ENCODE peak calls at places on chromosomes 11 and 22, in four cellular contexts. P is esophagus squamous epithelium, F is Calu3, S is HEK293T. U is an unnamed sample.

GRCh38 chr11:65912840-65913239 is 6.0 kb downstream of the C11orf68 start:
- DNase-seq in F (no peak), S (no peak), P (no peak), U (no peak)

GRCh38 chr11:73236879-73237278 is 18.8 kb downstream of the P2RY2 start:
- DNase-seq in P (no peak), F (peak), S (peak), U (peak)

GRCh38 chr22:32355760-32356159 is 1.9 kb upstream of the RFPL3 start:
- DNase-seq in P (no peak), F (peak), S (no peak), U (no peak)

GRCh38 chr11:105164226-105164625 is 24.7 kb upstream of the CARD18 start:
- DNase-seq in S (no peak), P (no peak), F (no peak), U (no peak)

GRCh38 chr11:35274909-35275807 is 136.2 kb downstream of the CD44 start:
- DNase-seq in F (peak), P (no peak), S (no peak), U (peak)

GRCh38 chr11:89235121-89235520 is 57.4 kb downstream of the TYR start:
- DNase-seq in S (no peak), F (no peak), P (no peak), U (no peak)

GRCh38 chr11:127106142-127106541 is 105.6 kb upstream of the KIRREL3 start:
- DNase-seq in S (no peak), F (peak), P (no peak), U (no peak)

GRCh38 chr22:49622241-49623105 is 205.2 kb downstream of the BRD1 start:
- DNase-seq in F (no peak), S (no peak), P (no peak), U (no peak)

GRCh38 chr22:26903030-26903856 is 245.9 kb downstream of the MIAT start:
- DNase-seq in F (no peak), S (no peak), P (no peak), U (no peak)

GRCh38 chr11:120017582-120017981 is 120.3 kb downstream of the TRIM29 start:
- DNase-seq in F (no peak), P (no peak), S (no peak), U (no peak)

GRCh38 chr11:122709042-122709760 is 53.7 kb downstream of the UBASH3B start:
- DNase-seq in P (no peak), S (no peak), F (peak), U (peak)

GRCh38 chr11:30683176-30683575 is 97.0 kb upstream of the MPPED2 start:
- DNase-seq in P (no peak), S (no peak), F (no peak), U (no peak)

GRCh38 chr22:47902646-47903180 is 1140.3 kb downstream of the TBC1D22A start:
- DNase-seq in F (no peak), P (no peak), S (no peak), U (no peak)

GRCh38 chr22:46574993-46575914 is 37.8 kb upstream of the CELSR1 start:
- DNase-seq in P (no peak), S (no peak), F (peak), U (peak)

U was measured in PC-9.